ENCODE peak calls at places on chromosomes 11 and 22, in five cellular contexts. Q is thoracic aorta, F is cardiac muscle cell, B is heart right ventricle, R is GM23338. D is an unnamed sample.

GRCh38 chr11:128776088-128776433 is 82.2 kb downstream of the FLI1 start:
- DNase-seq in Q (no peak), F (no peak), B (no peak), R (no peak), D (no peak)

GRCh38 chr11:10653242-10653641 is 40.3 kb downstream of the IRAG1 start:
- DNase-seq in Q (no peak), F (no peak), B (no peak), R (no peak), D (no peak)

GRCh38 chr11:57111646-57112045 is 70.1 kb upstream of the LRRC55 start:
- DNase-seq in Q (no peak), F (no peak), B (no peak), R (no peak), D (no peak)

GRCh38 chr11:21866781-21867180 is 326.1 kb upstream of the ANO5 start:
- DNase-seq in Q (no peak), F (no peak), B (no peak), R (no peak), D (no peak)

GRCh38 chr11:116791002-116791812 is 472 bp downstream of the APOA5 start:
- DNase-seq in Q (peak; percentile 32), F (peak; percentile 85), B (peak; percentile 79), R (peak; percentile 94), D (peak; percentile 66)

GRCh38 chr11:68011046-68011943 is 1.2 kb downstream of the ALDH3B1 start:
- DNase-seq in Q (no peak), F (no peak), B (no peak), R (no peak), D (no peak)

GRCh38 chr11:60947666-60948065 is 4.3 kb downstream of the SLC15A3 start:
- DNase-seq in Q (no peak), F (no peak), B (no peak), R (peak; percentile 15), D (no peak)

GRCh38 chr11:2525166-2525861 is 80.5 kb downstream of the KCNQ1 start:
- DNase-seq in Q (no peak), F (no peak), B (no peak), R (no peak), D (peak; percentile 2)

GRCh38 chr11:62444271-62444833 is 25.5 kb downstream of the SCGB1A1 start:
- DNase-seq in Q (peak; percentile 42), F (no peak), B (peak; percentile 61), R (no peak), D (peak; percentile 61)

GRCh38 chr11:2766166-2766565 is 66.4 kb upstream of the KCNQ1OT1 start:
- DNase-seq in Q (no peak), F (no peak), B (peak; percentile 1), R (no peak), D (no peak)

GRCh38 chr22:20395897-20396287 is 1.9 kb downstream of the ZNF74 start:
- DNase-seq in Q (no peak), F (no peak), B (no peak), R (no peak), D (no peak)

GRCh38 chr11:105720096-105720495 is 110.2 kb downstream of the GRIA4 start:
- DNase-seq in Q (no peak), F (no peak), B (no peak), R (no peak), D (no peak)

GRCh38 chr11:113119074-113119473 is 157.9 kb downstream of the NCAM1 start:
- DNase-seq in Q (no peak), F (no peak), B (peak; percentile 10), R (no peak), D (no peak)

GRCh38 chr11:65420506-65421203 is 1.9 kb upstream of the NEAT1 start:
- DNase-seq in Q (no peak), F (no peak), B (no peak), R (no peak), D (peak; percentile 21)

GRCh38 chr11:65423516-65424199 is 1.1 kb downstream of the NEAT1 start:
- DNase-seq in Q (no peak), F (no peak), B (peak; percentile 24), R (no peak), D (no peak)

GRCh38 chr11:65421204-65422103 is 1.1 kb upstream of the NEAT1 start:
- DNase-seq in Q (peak; percentile 97), F (peak; percentile 56), B (peak; percentile 93), R (peak; percentile 58), D (peak; percentile 98)

GRCh38 chr11:65422633-65423515 is at the start of gene NEAT1:
- DNase-seq in Q (peak; percentile 84), F (peak; percentile 82), B (peak; percentile 99), R (peak; percentile 90), D (peak; percentile 98)

DNA sequence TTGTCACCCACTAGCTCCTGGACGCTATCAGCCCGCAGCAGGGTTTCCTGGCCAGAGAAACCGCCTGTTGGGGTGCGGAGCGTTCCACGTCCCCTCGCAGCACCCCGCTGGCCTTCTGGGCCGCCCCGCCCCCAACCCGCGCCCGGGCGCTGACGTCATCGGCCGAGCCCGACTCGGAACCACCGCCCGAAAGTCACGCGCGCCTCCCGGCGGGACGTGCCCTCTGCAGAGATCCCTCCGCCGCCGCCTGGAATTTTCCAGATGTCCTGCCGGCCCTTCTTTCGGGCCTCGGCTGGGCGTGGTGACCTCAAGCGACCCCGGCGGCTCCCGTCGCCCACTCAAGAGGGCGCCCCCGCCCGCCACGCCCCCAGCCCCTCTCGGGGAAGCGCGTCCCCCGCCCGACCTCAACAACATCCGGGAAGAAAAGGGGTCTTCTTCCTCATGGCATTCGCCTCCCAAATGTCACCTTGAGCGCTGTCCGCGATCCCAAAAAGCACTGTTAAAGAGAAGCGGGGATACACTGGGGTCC is 430 bp upstream of the NEAT1 start:
- DNase-seq in Q (peak; percentile 84), F (peak; percentile 94), B (peak; percentile 99), R (peak; percentile 97), D (peak; percentile 98)
- H3K4me3 ChIP-seq in Q (peak overlapping the region; percentile 94), F (peak overlapping the region; percentile 35), B (peak overlapping the region; percentile 81), R (peak overlapping the region; percentile 84), D (peak overlapping the region; percentile 87)

GRCh38 chr11:45924036-45924915 is 1.8 kb downstream of the LARGE2 start:
- DNase-seq in Q (no peak), F (no peak), B (no peak), R (no peak), D (peak; percentile 8)
- H3K4me1 ChIP-seq in Q (peaks cover 16% of the 10 kb centered on the region), F (no peaks in the 10 kb centered on the region), B (peaks cover 4% of the 10 kb centered on the region), R (peaks cover 30% of the 10 kb centered on the region), D (peaks cover 7% of the 10 kb centered on the region)

DNA sequence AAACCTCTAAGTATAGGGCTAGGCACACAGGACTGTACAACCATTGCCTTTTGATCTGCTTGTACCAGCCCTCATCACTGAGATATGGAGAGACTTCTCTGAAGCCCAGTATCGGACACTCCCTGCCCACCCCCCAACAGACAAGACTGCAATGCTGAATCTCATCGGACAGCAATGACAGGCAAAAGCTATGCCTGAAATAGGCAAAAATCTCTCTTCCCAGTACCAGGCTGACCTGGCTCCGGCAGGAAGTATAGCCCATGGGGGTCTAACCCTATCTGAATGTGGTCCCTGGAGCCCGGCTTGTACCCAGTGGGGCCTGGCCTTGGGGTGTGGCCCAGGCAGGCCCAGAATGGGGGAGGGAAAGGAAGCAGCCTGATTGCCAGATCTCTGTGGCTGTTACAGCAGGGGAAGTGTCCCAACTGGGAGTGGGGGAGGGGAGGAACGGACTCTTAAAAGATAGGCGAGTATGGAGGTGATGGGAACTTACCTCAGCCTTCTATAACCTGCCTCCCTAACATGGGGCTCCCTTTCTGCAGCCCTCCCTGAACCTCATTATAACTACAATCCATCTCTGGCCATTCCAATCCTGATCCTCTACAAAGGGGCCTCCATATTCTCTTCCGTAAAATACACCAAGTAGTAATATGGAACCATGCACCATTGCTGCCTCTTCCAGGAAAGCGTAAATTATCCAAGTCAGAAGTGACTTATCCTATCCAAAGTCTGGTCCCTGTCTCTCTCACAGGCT is 6.2 kb downstream of the RHOG start:
- DNase-seq in Q (no peak), F (no peak), B (peak; percentile 61), R (peak; percentile 58), D (no peak)
- H3K27ac ChIP-seq in Q (no peak overlapping the region), F (no peak overlapping the region), B (peak overlapping the region; percentile 59), R (peak overlapping the region; percentile 50), D (peak overlapping the region; percentile 11)

DNA sequence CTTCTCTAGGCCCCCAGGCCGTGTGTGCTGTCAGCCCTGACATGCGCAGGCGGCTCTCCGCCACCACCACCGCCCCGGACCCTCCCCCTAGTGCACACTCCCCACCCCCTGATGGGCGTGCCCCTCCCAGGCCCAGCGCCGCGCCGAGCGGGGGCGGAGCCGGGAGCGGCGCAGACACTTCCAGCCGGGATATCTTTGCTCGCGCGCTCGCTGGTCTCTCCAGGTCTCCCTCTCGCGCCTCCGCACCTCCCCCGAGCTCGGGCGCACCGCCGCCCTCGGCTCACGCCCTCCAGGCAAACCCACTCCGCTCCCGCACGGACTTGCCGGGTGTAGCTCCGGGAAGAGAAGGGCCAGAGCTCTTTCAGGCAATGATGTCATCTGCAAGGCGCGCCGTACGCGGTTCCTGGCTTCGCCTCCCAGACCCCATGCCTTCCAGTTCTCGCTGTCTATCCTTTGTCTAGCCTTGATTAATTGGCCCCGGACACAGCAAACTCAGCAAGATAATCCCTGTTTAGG is at the start of gene SCN3B:
- DNase-seq in Q (no peak), F (peak; percentile 90), B (peak; percentile 73), R (peak; percentile 90), D (peak; percentile 65)
- H3K4me3 ChIP-seq in Q (peak within 1 kb of the TSS; percentile 70), F (peak within 1 kb of the TSS; percentile 51), B (peak within 1 kb of the TSS; percentile 75), R (peak within 1 kb of the TSS; percentile 97), D (peak within 1 kb of the TSS; percentile 72)

GRCh38 chr11:976431-977160 is 50.9 kb downstream of the AP2A2 start:
- DNase-seq in Q (no peak), F (no peak), B (no peak), R (no peak), D (no peak)

GRCh38 chr11:980438-981365 is 55.0 kb downstream of the AP2A2 start:
- DNase-seq in Q (no peak), F (no peak), B (no peak), R (no peak), D (no peak)

GRCh38 chr11:978781-979180 is 53.1 kb downstream of the AP2A2 start:
- DNase-seq in Q (no peak), F (no peak), B (no peak), R (no peak), D (no peak)

GRCh38 chr11:975824-976223 is 50.2 kb downstream of the AP2A2 start:
- DNase-seq in Q (no peak), F (peak; percentile 67), B (no peak), R (peak; percentile 82), D (no peak)

DNA sequence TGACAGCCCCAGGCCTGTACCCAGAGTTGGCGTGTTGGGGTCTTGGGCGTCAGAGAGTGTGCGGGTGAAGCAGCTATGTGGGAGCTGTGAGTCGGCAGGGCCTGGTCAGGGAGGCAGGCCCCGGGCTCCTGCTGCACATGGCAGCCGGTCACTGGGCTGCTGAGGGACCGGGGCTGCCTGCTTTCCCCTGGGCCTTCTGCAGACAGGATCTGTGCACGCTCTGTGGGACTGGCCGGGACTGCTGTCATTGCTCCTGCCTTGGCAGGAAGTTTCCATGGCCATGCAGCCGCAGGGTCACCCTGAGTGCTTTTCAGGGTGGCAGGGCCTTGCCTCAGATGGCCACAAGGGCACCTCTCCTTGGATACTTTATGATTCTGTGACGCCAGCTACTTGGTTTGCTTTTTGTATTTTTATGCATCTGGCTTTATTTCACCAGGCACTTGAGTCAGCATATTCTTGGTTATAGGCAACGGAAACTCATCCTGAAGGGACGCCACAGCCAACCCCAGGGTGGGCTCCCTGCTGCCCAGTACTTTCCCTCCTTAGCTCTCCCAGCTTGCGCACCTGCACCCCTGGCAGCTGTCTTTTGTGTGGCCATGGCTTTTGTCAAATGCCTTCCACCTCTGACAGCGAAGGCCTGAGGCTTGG is 52.5 kb downstream of the AP2A2 start:
- DNase-seq in Q (no peak), F (no peak), B (no peak), R (no peak), D (no peak)
- H3K4me1 ChIP-seq in Q (peaks cover 12% of the 10 kb centered on the region), F (no peaks in the 10 kb centered on the region), B (no peaks in the 10 kb centered on the region), R (no peaks in the 10 kb centered on the region), D (peaks cover 13% of the 10 kb centered on the region)

D was measured in gastrocnemius medialis.